ENCODE peak calls at places on chromosomes 12 and 14, in four cellular contexts. One of them, this sample, is unnamed.
A peak's percentile ranks its signal among the peaks of the same experiment; 100 is the strongest.

GRCh38 chr12:14408208-14408607 is 42.7 kb downstream of the ATF7IP start:
- DNase-seq in tibial artery: no peak
- DNase-seq in osteocyte: no peak
- DNase-seq in nephron progenitor cell: no peak
- DNase-seq in this sample: no peak

GRCh38 chr14:101187816-101188570 is 284.5 kb upstream of the RTL1 start:
- DNase-seq in osteocyte: peak; percentile 77
- DNase-seq in tibial artery: no peak
- DNase-seq in nephron progenitor cell: no peak
- DNase-seq in this sample: no peak

GRCh38 chr12:51368640-51369517 is 22.3 kb downstream of the GALNT6 start:
- DNase-seq in tibial artery: no peak
- DNase-seq in nephron progenitor cell: no peak
- DNase-seq in osteocyte: no peak
- DNase-seq in this sample: no peak

GRCh38 chr12:98896938-98897337 is 251.8 kb downstream of the APAF1 start:
- DNase-seq in nephron progenitor cell: peak; percentile 60
- DNase-seq in osteocyte: no peak
- DNase-seq in tibial artery: no peak
- DNase-seq in this sample: no peak

GRCh38 chr12:98922871-98923270 is 277.8 kb downstream of the APAF1 start:
- DNase-seq in nephron progenitor cell: no peak
- DNase-seq in osteocyte: no peak
- DNase-seq in tibial artery: no peak
- DNase-seq in this sample: no peak

GRCh38 chr12:116885496-116885895 is 4.3 kb upstream of the HRK start:
- DNase-seq in nephron progenitor cell: no peak
- DNase-seq in osteocyte: no peak
- DNase-seq in tibial artery: no peak
- DNase-seq in this sample: no peak

GRCh38 chr12:18171571-18171970 is 81.6 kb upstream of the RERGL start:
- DNase-seq in tibial artery: no peak
- DNase-seq in osteocyte: no peak
- DNase-seq in nephron progenitor cell: no peak
- DNase-seq in this sample: no peak

GRCh38 chr12:70487440-70487839 is 121.3 kb downstream of the KCNMB4 start:
- DNase-seq in nephron progenitor cell: no peak
- DNase-seq in osteocyte: no peak
- DNase-seq in tibial artery: no peak
- DNase-seq in this sample: no peak

GRCh38 chr12:50509009-50509663 is 4.4 kb downstream of the DIP2B start:
- DNase-seq in tibial artery: no peak
- DNase-seq in nephron progenitor cell: no peak
- DNase-seq in osteocyte: no peak
- DNase-seq in this sample: no peak

GRCh38 chr14:74946659-74947281 is 8.6 kb downstream of the PGF start:
- DNase-seq in tibial artery: peak; percentile 82
- DNase-seq in osteocyte: no peak
- DNase-seq in nephron progenitor cell: no peak
- DNase-seq in this sample: no peak

GRCh38 chr12:34391771-34392581 is 369.7 kb downstream of the ALG10 start:
- DNase-seq in osteocyte: peak; percentile 79
- DNase-seq in tibial artery: peak; percentile 60
- DNase-seq in nephron progenitor cell: no peak
- DNase-seq in this sample: no peak

GRCh38 chr14:35401853-35402252 is 2.7 kb downstream of the NFKBIA start:
- DNase-seq in tibial artery: peak; percentile 84
- DNase-seq in osteocyte: no peak
- DNase-seq in nephron progenitor cell: no peak
- DNase-seq in this sample: no peak

GRCh38 chr14:75459099-75459741 is 31.4 kb downstream of the JDP2 start:
- DNase-seq in osteocyte: no peak
- DNase-seq in tibial artery: no peak
- DNase-seq in nephron progenitor cell: no peak
- DNase-seq in this sample: no peak

GRCh38 chr12:77830502-77830901 is at the start of gene NAV3:
- DNase-seq in osteocyte: no peak
- DNase-seq in nephron progenitor cell: no peak
- DNase-seq in tibial artery: no peak
- DNase-seq in this sample: no peak

GRCh38 chr14:101774006-101774755 is 12.7 kb downstream of the PPP2R5C start:
- DNase-seq in osteocyte: no peak
- DNase-seq in nephron progenitor cell: no peak
- DNase-seq in tibial artery: no peak
- DNase-seq in this sample: no peak

GRCh38 chr14:91311284-91311662 is 66.8 kb upstream of the GPR68 start:
- DNase-seq in tibial artery: no peak
- DNase-seq in nephron progenitor cell: no peak
- DNase-seq in osteocyte: no peak
- DNase-seq in this sample: no peak

GRCh38 chr14:75198291-75198933 is 22.0 kb upstream of the TMED10 start:
- DNase-seq in tibial artery: peak; percentile 77
- DNase-seq in osteocyte: no peak
- DNase-seq in nephron progenitor cell: no peak
- DNase-seq in this sample: no peak

GRCh38 chr14:88164906-88165534 is 158.0 kb downstream of the KCNK10 start:
- DNase-seq in tibial artery: no peak
- DNase-seq in osteocyte: peak; percentile 62
- DNase-seq in nephron progenitor cell: no peak
- DNase-seq in this sample: no peak

GRCh38 chr12:49342066-49342913 is 4.4 kb upstream of the DNAJC22 start:
- DNase-seq in tibial artery: peak; percentile 83
- DNase-seq in osteocyte: peak; percentile 91
- DNase-seq in nephron progenitor cell: peak; percentile 93
- DNase-seq in this sample: peak; percentile 93

GRCh38 chr14:33363687-33364086 is 425.0 kb downstream of the NPAS3 start:
- DNase-seq in osteocyte: no peak
- DNase-seq in nephron progenitor cell: no peak
- DNase-seq in tibial artery: no peak
- DNase-seq in this sample: no peak

GRCh38 chr14:75446447-75446846 is 18.6 kb downstream of the JDP2 start:
- DNase-seq in tibial artery: no peak
- DNase-seq in nephron progenitor cell: no peak
- DNase-seq in osteocyte: no peak
- DNase-seq in this sample: no peak

GRCh38 chr14:40936861-40937260 is 669.8 kb upstream of the LRFN5 start:
- DNase-seq in osteocyte: no peak
- DNase-seq in nephron progenitor cell: no peak
- DNase-seq in tibial artery: no peak
- DNase-seq in this sample: no peak

GRCh38 chr14:34113051-34113511 is 162.2 kb upstream of the EGLN3 start:
- DNase-seq in tibial artery: no peak
- DNase-seq in osteocyte: no peak
- DNase-seq in nephron progenitor cell: no peak
- DNase-seq in this sample: no peak

GRCh38 chr12:128829870-128830504 is 6.2 kb upstream of the SLC15A4 start:
- DNase-seq in tibial artery: no peak
- DNase-seq in osteocyte: no peak
- DNase-seq in nephron progenitor cell: no peak
- DNase-seq in this sample: no peak

GRCh38 chr14:33799705-33800269 is 151.1 kb downstream of the EGLN3 start:
- DNase-seq in nephron progenitor cell: no peak
- DNase-seq in osteocyte: no peak
- DNase-seq in tibial artery: peak; percentile 67
- DNase-seq in this sample: no peak

GRCh38 chr14:61997146-61997545 is 234.9 kb downstream of the SNAPC1 start:
- DNase-seq in nephron progenitor cell: no peak
- DNase-seq in osteocyte: no peak
- DNase-seq in tibial artery: no peak
- DNase-seq in this sample: no peak

GRCh38 chr12:24562761-24563392 is 386.0 kb downstream of the BCAT1 start:
- DNase-seq in osteocyte: no peak
- DNase-seq in nephron progenitor cell: peak; percentile 75
- DNase-seq in tibial artery: peak; percentile 71
- DNase-seq in this sample: no peak

GRCh38 chr14:77212933-77213656 is 31.5 kb downstream of the TMEM63C start:
- DNase-seq in osteocyte: no peak
- DNase-seq in nephron progenitor cell: peak; percentile 71
- DNase-seq in tibial artery: no peak
- DNase-seq in this sample: peak; percentile 71

GRCh38 chr12:21815306-21816062 is 41.0 kb upstream of the KCNJ8 start:
- DNase-seq in nephron progenitor cell: no peak
- DNase-seq in tibial artery: no peak
- DNase-seq in osteocyte: no peak
- DNase-seq in this sample: no peak

DNA sequence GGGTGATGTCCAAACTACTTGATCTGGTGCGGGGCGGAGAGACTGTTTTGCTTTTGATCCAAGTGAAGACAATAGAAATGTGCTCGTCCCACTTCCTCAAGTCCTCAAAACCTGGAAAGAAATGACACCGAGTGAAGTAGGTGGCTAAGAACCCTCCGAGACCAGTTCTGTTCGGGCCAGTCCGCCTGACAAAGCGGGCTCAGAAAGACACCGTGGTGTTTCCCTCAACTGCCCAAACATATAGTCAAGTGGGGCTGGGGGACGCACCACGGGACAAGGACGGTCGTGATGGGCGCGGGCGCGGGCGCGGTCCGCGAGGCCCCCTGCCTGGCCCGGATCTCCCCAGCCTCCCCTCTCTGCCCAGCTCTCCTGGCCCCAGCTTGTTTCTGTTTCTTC is 1.6 kb downstream of the PHLDA1 start:
- DNase-seq in osteocyte: no peak
- DNase-seq in nephron progenitor cell: peak; percentile 39
- DNase-seq in tibial artery: no peak
- DNase-seq in this sample: no peak
- TF ChIP-seq CTCF in osteocyte: no peak
- TF ChIP-seq CTCF in nephron progenitor cell: no peak
- TF ChIP-seq CTCF in tibial artery: no peak
- TF ChIP-seq CTCF in this sample: no peak

DNA sequence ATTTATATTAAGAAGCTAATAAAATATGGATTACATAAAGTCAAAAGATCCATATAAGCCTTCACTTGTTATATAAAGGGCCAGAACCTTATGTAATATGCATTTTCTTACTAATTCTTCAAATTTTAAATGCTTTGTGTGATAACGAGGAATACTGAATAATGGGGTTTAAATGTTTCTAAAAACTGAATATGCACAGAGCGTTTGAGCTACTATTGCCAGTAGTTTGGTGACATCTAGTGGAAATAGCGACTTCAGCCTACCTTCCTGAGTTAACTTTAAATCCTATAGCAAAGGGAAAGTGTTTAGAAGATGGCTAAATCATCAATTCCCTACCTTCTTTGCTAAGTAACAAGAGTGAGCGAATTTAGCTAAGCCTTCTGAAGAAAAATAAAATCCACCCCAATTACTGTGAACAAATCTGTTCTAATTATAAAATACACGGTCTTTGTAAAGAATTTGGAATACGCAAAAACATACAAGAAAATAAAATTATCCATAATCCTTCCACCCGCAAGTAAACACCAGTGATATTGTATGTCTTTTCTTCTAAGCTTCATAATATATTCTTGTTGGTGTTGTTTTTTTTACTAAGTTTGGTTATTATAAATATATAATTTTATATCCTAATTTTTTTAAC is 115.5 kb upstream of the G2E3 start:
- DNase-seq in tibial artery: no peak
- DNase-seq in osteocyte: no peak
- DNase-seq in nephron progenitor cell: no peak
- DNase-seq in this sample: no peak
- TF ChIP-seq CTCF in tibial artery: peak; percentile 29
- TF ChIP-seq CTCF in osteocyte: peak; percentile 48
- TF ChIP-seq CTCF in nephron progenitor cell: peak; percentile 52
- TF ChIP-seq CTCF in this sample: peak; percentile 70

GRCh38 chr14:65940056-65940735 is 527.7 kb downstream of the FUT8 start:
- DNase-seq in nephron progenitor cell: peak; percentile 30
- DNase-seq in osteocyte: no peak
- DNase-seq in tibial artery: no peak
- DNase-seq in this sample: no peak
- TF ChIP-seq CTCF in nephron progenitor cell: peak; percentile 47
- TF ChIP-seq CTCF in osteocyte: no peak
- TF ChIP-seq CTCF in tibial artery: no peak
- TF ChIP-seq CTCF in this sample: peak; percentile 41

DNA sequence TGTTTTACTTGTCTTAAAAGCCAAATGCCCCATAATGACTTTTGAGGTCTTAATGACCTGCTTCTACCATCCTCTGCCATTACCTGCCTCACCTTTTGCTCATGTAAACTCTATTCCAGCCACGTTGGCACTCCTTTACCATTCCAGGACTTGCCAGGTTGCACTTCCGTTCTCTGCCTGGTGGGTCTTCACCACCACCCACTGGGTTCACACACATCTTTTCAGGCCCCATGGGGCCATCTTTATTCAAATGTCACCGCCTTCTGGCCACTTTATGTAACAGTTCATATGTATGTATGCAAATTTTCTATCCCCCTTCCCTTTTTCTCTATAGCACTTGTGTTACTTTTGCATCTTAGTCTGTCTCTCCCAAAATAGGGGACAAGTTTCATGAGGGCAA is 57.7 kb downstream of the ATP2A2 start:
- DNase-seq in tibial artery: no peak
- DNase-seq in osteocyte: no peak
- DNase-seq in nephron progenitor cell: no peak
- DNase-seq in this sample: no peak
- TF ChIP-seq CTCF in tibial artery: no peak
- TF ChIP-seq CTCF in osteocyte: peak; percentile 39
- TF ChIP-seq CTCF in nephron progenitor cell: no peak
- TF ChIP-seq CTCF in this sample: no peak

GRCh38 chr12:130838951-130839769 is at the start of gene STX2:
- DNase-seq in tibial artery: peak; percentile 92
- DNase-seq in nephron progenitor cell: peak; percentile 94
- DNase-seq in osteocyte: peak; percentile 98
- DNase-seq in this sample: peak; percentile 54
- TF ChIP-seq CTCF in tibial artery: peak; percentile 7
- TF ChIP-seq CTCF in nephron progenitor cell: no peak
- TF ChIP-seq CTCF in osteocyte: peak; percentile 25
- TF ChIP-seq CTCF in this sample: peak; percentile 44

DNA sequence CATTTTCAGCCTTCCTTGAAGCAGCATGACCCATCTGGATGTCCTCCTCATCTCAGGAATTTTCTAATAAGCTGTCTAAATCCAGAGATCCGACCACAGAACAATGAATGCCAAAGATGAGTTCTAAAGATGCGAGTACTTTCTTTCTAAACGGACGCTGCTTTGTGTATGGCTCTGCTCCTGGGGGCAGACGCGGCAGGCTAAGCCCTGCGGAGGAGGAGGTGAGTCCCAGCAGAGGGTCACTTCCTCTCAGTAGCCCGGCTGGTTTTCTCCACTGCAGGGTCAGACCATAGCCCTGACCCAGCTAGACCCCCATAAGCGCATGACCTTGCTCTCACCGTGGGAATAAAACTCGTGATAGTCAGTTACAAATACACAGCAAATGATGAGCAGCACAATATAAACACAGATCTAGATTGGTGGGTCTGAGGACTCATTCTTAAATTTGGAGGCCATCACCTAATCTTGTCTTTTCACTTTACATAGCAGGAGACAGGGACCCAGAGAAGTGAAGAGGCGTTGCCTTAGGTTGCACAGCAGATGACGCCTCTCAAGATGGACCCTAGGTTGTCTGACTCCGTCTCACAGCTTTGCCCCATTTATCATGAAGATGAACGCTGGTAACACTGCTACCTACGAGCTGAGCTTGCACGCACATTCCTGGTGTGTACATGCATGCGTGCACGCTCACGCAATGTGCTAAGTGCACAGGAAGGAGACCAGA is 16.6 kb downstream of the SSH1 start:
- DNase-seq in osteocyte: no peak
- DNase-seq in nephron progenitor cell: no peak
- DNase-seq in tibial artery: no peak
- DNase-seq in this sample: peak; percentile 60
- TF ChIP-seq CTCF in osteocyte: no peak
- TF ChIP-seq CTCF in nephron progenitor cell: no peak
- TF ChIP-seq CTCF in tibial artery: no peak
- TF ChIP-seq CTCF in this sample: no peak

GRCh38 chr12:38053655-38054464 is 262.7 kb upstream of the ALG10B start:
- DNase-seq in osteocyte: no peak
- DNase-seq in tibial artery: no peak
- DNase-seq in nephron progenitor cell: no peak
- DNase-seq in this sample: no peak
- TF ChIP-seq CTCF in osteocyte: no peak
- TF ChIP-seq CTCF in tibial artery: no peak
- TF ChIP-seq CTCF in nephron progenitor cell: no peak
- TF ChIP-seq CTCF in this sample: no peak